ENCODE peak calls at places on chromosomes 16 and 17, in six cellular contexts. C, B, K, X, L and J are unnamed samples.
A peak's percentile ranks its signal among the peaks of the same experiment; 100 is the strongest.

GRCh38 chr17:4472281-4472680 is 26.4 kb upstream of the SPNS2 start:
- DNase-seq in X (no peak), C (no peak), B (no peak), K (no peak), L (no peak), J (no peak)

GRCh38 chr17:80103686-80104085 is 2.3 kb downstream of the GAA start:
- DNase-seq in K (no peak), C (no peak), X (no peak), B (no peak), L (no peak), J (no peak)

GRCh38 chr17:16215965-16216316 is 607 bp upstream of the NCOR1 start:
- DNase-seq in B (no peak), C (no peak), L (no peak), K (no peak), X (peak; percentile 79), J (no peak)

GRCh38 chr17:72702136-72702735 is 390.3 kb downstream of the SLC39A11 start:
- DNase-seq in K (peak; percentile 72), L (no peak), C (no peak), X (no peak), B (no peak), J (no peak)

GRCh38 chr17:61863801-61864126 is 436 bp upstream of the BRIP1 start:
- DNase-seq in B (no peak), C (no peak), X (no peak), K (no peak), L (no peak), J (no peak)

GRCh38 chr16:11308493-11309283 is 27.6 kb upstream of the PRM1 start:
- DNase-seq in X (peak; percentile 80), C (no peak), L (no peak), B (no peak), K (no peak), J (no peak)

GRCh38 chr16:25189305-25189704 is 27.4 kb upstream of the AQP8 start:
- DNase-seq in C (no peak), L (no peak), K (no peak), B (no peak), X (no peak), J (no peak)

GRCh38 chr17:45394913-45395568 is 37.6 kb downstream of the ARHGAP27 start:
- DNase-seq in L (no peak), B (peak; percentile 41), X (peak; percentile 72), K (peak; percentile 91), C (peak; percentile 86), J (peak; percentile 85)

GRCh38 chr17:32192379-32192778 is 50.1 kb downstream of the RHOT1 start:
- DNase-seq in L (no peak), C (peak; percentile 38), X (no peak), B (no peak), K (peak; percentile 44), J (no peak)

GRCh38 chr16:84292032-84292431 is 2.6 kb upstream of the WFDC1 start:
- DNase-seq in X (no peak), K (no peak), C (no peak), B (no peak), L (no peak), J (no peak)

GRCh38 chr17:6894206-6894528 is 62.6 kb upstream of the TEKT1 start:
- DNase-seq in C (peak; percentile 5), B (no peak), X (no peak), K (no peak), L (no peak), J (no peak)

GRCh38 chr16:85554114-85554790 is 58.9 kb upstream of the GSE1 start:
- DNase-seq in K (peak; percentile 90), X (peak; percentile 82), C (peak; percentile 86), B (peak; percentile 63), L (no peak), J (peak; percentile 47)

GRCh38 chr16:47258874-47259461 is 115.2 kb upstream of the NETO2 start:
- DNase-seq in L (no peak), K (peak; percentile 42), B (no peak), X (no peak), C (peak; percentile 10), J (no peak)

GRCh38 chr17:80476877-80477646 is 655 bp upstream of the NPTX1 start:
- DNase-seq in L (no peak), X (no peak), B (no peak), K (no peak), C (peak; percentile 36), J (no peak)

GRCh38 chr17:74759941-74760340 is 11.5 kb downstream of the NHERF1 start:
- DNase-seq in L (no peak), X (no peak), C (no peak), B (no peak), K (no peak), J (no peak)

GRCh38 chr17:61144876-61145564 is 254.6 kb upstream of the TBX2 start:
- DNase-seq in L (no peak), B (no peak), K (no peak), C (peak; percentile 89), X (no peak), J (peak; percentile 59)

GRCh38 chr16:57985204-57986121 is 14.5 kb upstream of the CNGB1 start:
- DNase-seq in C (peak; percentile 12), L (no peak), K (no peak), B (no peak), X (peak; percentile 41), J (no peak)

GRCh38 chr16:78926723-78927200 is 673.8 kb downstream of the MAF start:
- DNase-seq in C (no peak), L (no peak), X (no peak), B (no peak), K (no peak), J (no peak)

GRCh38 chr17:44906010-44906646 is 6.9 kb upstream of the EFTUD2 start:
- DNase-seq in B (no peak), K (peak; percentile 94), L (no peak), X (no peak), C (peak; percentile 58), J (no peak)

GRCh38 chr16:21088646-21089538 is 61.8 kb downstream of the DNAH3 start:
- DNase-seq in B (no peak), K (peak; percentile 34), L (no peak), C (peak; percentile 36), X (no peak), J (no peak)

GRCh38 chr16:79128706-79129105 is 471.8 kb downstream of the MAF start:
- DNase-seq in X (no peak), B (no peak), C (no peak), K (no peak), L (no peak), J (no peak)

GRCh38 chr17:82553210-82553930 is 33.8 kb downstream of the FOXK2 start:
- DNase-seq in X (no peak), B (no peak), K (no peak), L (no peak), C (no peak), J (peak; percentile 91)

GRCh38 chr16:70665113-70665694 is 18.8 kb downstream of the IL34 start:
- DNase-seq in B (no peak), C (no peak), X (no peak), K (no peak), L (no peak), J (no peak)

GRCh38 chr17:28347261-28347891 is 10.0 kb downstream of the POLDIP2 start:
- DNase-seq in C (peak; percentile 84), K (peak; percentile 85), X (no peak), B (no peak), L (no peak), J (peak; percentile 60)

GRCh38 chr17:28346199-28346580 is 10.6 kb downstream of the TNFAIP1 start:
- DNase-seq in C (no peak), L (no peak), K (no peak), B (no peak), X (no peak), J (no peak)

GRCh38 chr17:28348979-28349378 is 8.3 kb downstream of the POLDIP2 start:
- DNase-seq in L (no peak), B (no peak), K (no peak), C (no peak), X (no peak), J (no peak)

GRCh38 chr17:28345420-28346198 is 10.0 kb downstream of the TNFAIP1 start:
- DNase-seq in X (no peak), L (no peak), C (no peak), B (no peak), K (no peak), J (peak; percentile 47)

DNA sequence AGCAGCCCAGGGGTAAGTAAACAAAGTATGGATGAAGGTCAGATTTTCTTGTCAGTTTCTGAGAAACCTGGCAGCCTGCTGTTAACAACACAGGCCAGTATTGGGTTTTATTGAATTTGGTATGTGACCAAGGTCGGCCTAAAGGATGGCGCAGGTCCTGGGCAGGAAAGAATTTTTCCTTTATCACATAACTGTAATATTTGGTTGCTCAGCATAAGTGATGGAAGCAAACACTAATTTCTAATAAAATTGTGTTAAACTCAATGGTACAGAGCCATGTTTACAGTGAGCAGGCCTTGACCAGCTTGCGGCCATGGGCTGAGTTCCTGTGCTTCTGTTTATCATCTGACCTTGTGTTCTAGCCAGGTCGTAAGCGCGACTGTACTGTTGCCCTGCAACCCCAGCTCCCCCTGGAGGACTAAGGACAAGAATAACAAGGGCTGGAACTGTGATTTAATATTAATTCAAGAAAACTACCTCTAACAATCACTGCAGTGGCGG is 10.5 kb downstream of the POLDIP2 start:
- DNase-seq in B (no peak), K (peak; percentile 80), X (no peak), L (no peak), C (no peak), J (peak; percentile 85)
- H3K4me1 ChIP-seq in B (no peaks in the 10 kb centered on the region), K (peaks cover 17% of the 10 kb centered on the region), X (no peaks in the 10 kb centered on the region), L (peaks cover 47% of the 10 kb centered on the region), C (peaks cover 17% of the 10 kb centered on the region), J (peaks cover 38% of the 10 kb centered on the region)

DNA sequence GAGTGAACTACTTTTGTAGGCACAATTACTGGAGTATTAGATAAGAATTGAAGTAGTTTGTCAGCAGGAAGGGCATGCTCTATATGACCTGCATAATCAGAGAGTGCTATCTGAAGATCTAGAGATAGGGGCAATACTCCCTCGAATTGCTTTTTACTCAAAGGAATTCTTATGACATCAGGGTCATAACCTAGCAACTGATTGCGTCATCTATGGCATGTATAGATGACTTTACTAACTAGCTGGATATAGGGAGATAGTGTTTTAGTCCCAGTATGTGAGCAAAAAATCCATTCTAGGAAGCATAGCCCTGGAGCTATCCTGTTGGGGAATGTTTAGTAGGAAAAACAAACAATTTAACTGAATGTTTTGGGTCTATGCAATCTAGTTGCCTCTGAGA is 109.5 kb upstream of the ZNF267 start:
- DNase-seq in C (no peak), L (no peak), X (no peak), K (no peak), B (no peak), J (no peak)
- H3K9me3 ChIP-seq in C (peaks cover 90% of the 10 kb centered on the region), L (peaks cover 81% of the 10 kb centered on the region), X (peaks cover 89% of the 10 kb centered on the region), K (no peaks in the 10 kb centered on the region), B (peaks cover 49% of the 10 kb centered on the region), J (peaks cover 59% of the 10 kb centered on the region)

GRCh38 chr16:27314986-27315332 is 1.2 kb downstream of the IL4R start:
- DNase-seq in L (no peak), K (no peak), B (no peak), X (no peak), C (no peak), J (no peak)
- H3K4me1 ChIP-seq in L (peaks cover 54% of the 10 kb centered on the region), K (peaks cover 10% of the 10 kb centered on the region), B (peaks cover 61% of the 10 kb centered on the region), X (peaks cover 59% of the 10 kb centered on the region), C (peaks cover 19% of the 10 kb centered on the region), J (peaks cover 39% of the 10 kb centered on the region)

GRCh38 chr16:23832882-23833281 is 2.9 kb upstream of the PRKCB start:
- DNase-seq in B (no peak), C (no peak), X (no peak), L (no peak), K (no peak), J (no peak)
- H3K9me3 ChIP-seq in B (no peaks in the 10 kb centered on the region), C (peaks cover 23% of the 10 kb centered on the region), X (peaks cover 6% of the 10 kb centered on the region), L (peaks cover 6% of the 10 kb centered on the region), K (no peaks in the 10 kb centered on the region), J (peaks cover 4% of the 10 kb centered on the region)

DNA sequence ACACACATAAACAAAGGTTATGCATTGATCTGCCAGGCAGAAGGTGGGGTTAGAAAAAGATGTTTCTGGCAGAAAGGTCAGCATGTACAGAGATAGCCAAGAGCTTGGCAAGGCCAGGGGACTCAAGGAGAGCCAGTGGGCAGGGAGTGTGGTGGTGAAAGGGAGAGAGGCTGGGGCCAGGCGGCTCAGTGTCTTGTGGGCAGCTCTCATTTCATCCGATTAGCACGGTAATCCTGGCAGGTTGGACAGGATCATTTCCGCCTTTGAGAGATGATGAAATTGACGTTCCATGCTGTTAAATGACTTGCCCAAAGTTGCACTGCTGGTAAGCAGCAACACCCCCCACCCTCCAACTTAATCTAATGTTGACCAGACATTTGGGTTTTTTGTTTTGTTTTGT is 3.6 kb downstream of the CHD9 start:
- DNase-seq in K (no peak), B (no peak), C (no peak), X (no peak), L (no peak), J (peak; percentile 27)
- H3K4me1 ChIP-seq in K (peaks cover 3% of the 10 kb centered on the region), B (peaks cover 30% of the 10 kb centered on the region), C (peaks cover 34% of the 10 kb centered on the region), X (peaks cover 27% of the 10 kb centered on the region), L (peaks cover 18% of the 10 kb centered on the region), J (peaks cover 56% of the 10 kb centered on the region)